ENCODE peak calls at places on chromosomes 3 and 15, in six cellular contexts. K is HEK293T, W is AG08396, G is T1000, B is brain microvascular endothelial cell, D is GM06990. P is an unnamed sample.

GRCh38 chr3:108202080-108202479 is 20.1 kb downstream of the IFT57 start:
- DNase-seq in G (no peak), W (no peak), D (no peak), B (peak), K (no peak), P (no peak)

GRCh38 chr3:170772135-170772534 is 97.9 kb downstream of the RPL22L1 start:
- DNase-seq in K (no peak), B (no peak), G (no peak), W (no peak), D (no peak), P (no peak)

GRCh38 chr15:90201150-90201943 is at the start of gene SEMA4B:
- DNase-seq in K (peak), W (peak), B (no peak), G (peak), D (peak), P (peak)

GRCh38 chr15:89673162-89673506 is 6.0 kb downstream of the PLIN1 start:
- DNase-seq in B (no peak), K (peak), D (no peak), G (no peak), W (no peak), P (no peak)

GRCh38 chr3:61594144-61594977 is 33.0 kb downstream of the PTPRG start:
- DNase-seq in G (no peak), W (no peak), D (no peak), B (no peak), K (no peak), P (no peak)

GRCh38 chr3:120468635-120469295 is 18.0 kb upstream of the FSTL1 start:
- DNase-seq in K (no peak), D (no peak), B (no peak), W (no peak), G (no peak), P (no peak)

GRCh38 chr3:67601919-67602608 is 52.3 kb downstream of the SUCLG2 start:
- DNase-seq in D (no peak), W (no peak), G (no peak), K (no peak), B (peak), P (no peak)

GRCh38 chr3:145383416-145383815 is 777.6 kb downstream of the PLOD2 start:
- DNase-seq in W (no peak), G (no peak), D (no peak), B (no peak), K (no peak), P (no peak)

GRCh38 chr15:68228143-68228970 is 1.2 kb downstream of the CLN6 start:
- DNase-seq in D (no peak), G (no peak), K (peak), B (no peak), W (peak), P (no peak)

GRCh38 chr15:89333011-89333860 is 1.4 kb downstream of the POLG start:
- DNase-seq in B (no peak), W (no peak), K (no peak), D (peak), G (no peak), P (no peak)

GRCh38 chr3:62622553-62623174 is 249.3 kb upstream of the FEZF2 start:
- DNase-seq in W (peak), G (no peak), B (peak), K (peak), D (no peak), P (peak)

P was measured in SW 1271.